ENCODE peak calls at places on chromosomes 3 and 15, in seven cellular contexts. One of them, this sample, is unnamed.

GRCh38 chr15:23444269-23444668 is 2.8 kb downstream of the GOLGA6L2 start:
- DNase-seq in left lung: no peak
- DNase-seq in fibroblast of pulmonary artery: no peak
- DNase-seq in cardiac fibroblast: no peak
- DNase-seq in fibroblast of mammary gland: no peak
- DNase-seq in GM13977: no peak
- DNase-seq in nephron progenitor cell: no peak
- DNase-seq in this sample: no peak

GRCh38 chr3:12681586-12682371 is 17.9 kb upstream of the RAF1 start:
- DNase-seq in left lung: no peak
- DNase-seq in fibroblast of pulmonary artery: peak
- DNase-seq in nephron progenitor cell: no peak
- DNase-seq in GM13977: no peak
- DNase-seq in cardiac fibroblast: peak
- DNase-seq in fibroblast of mammary gland: peak
- DNase-seq in this sample: no peak

GRCh38 chr15:66775127-66776105 is 73.4 kb downstream of the SMAD6 start:
- DNase-seq in GM13977: no peak
- DNase-seq in fibroblast of mammary gland: no peak
- DNase-seq in cardiac fibroblast: peak
- DNase-seq in left lung: no peak
- DNase-seq in nephron progenitor cell: no peak
- DNase-seq in fibroblast of pulmonary artery: no peak
- DNase-seq in this sample: no peak

GRCh38 chr3:23002846-23003800 is 200.0 kb upstream of the UBE2E2 start:
- DNase-seq in fibroblast of pulmonary artery: peak
- DNase-seq in GM13977: no peak
- DNase-seq in cardiac fibroblast: peak
- DNase-seq in nephron progenitor cell: no peak
- DNase-seq in left lung: no peak
- DNase-seq in fibroblast of mammary gland: peak
- DNase-seq in this sample: no peak

GRCh38 chr15:36332301-36332700 is 247.1 kb upstream of the CDIN1 start:
- DNase-seq in GM13977: no peak
- DNase-seq in nephron progenitor cell: no peak
- DNase-seq in left lung: no peak
- DNase-seq in fibroblast of mammary gland: peak
- DNase-seq in cardiac fibroblast: peak
- DNase-seq in fibroblast of pulmonary artery: peak
- DNase-seq in this sample: no peak

GRCh38 chr3:185728630-185729334 is 96.1 kb downstream of the IGF2BP2 start:
- DNase-seq in fibroblast of pulmonary artery: peak
- DNase-seq in nephron progenitor cell: no peak
- DNase-seq in left lung: no peak
- DNase-seq in GM13977: no peak
- DNase-seq in cardiac fibroblast: peak
- DNase-seq in fibroblast of mammary gland: peak
- DNase-seq in this sample: no peak

GRCh38 chr15:70244978-70245542 is 147.3 kb upstream of the TLE3 start:
- DNase-seq in fibroblast of pulmonary artery: no peak
- DNase-seq in GM13977: no peak
- DNase-seq in left lung: no peak
- DNase-seq in fibroblast of mammary gland: no peak
- DNase-seq in nephron progenitor cell: no peak
- DNase-seq in cardiac fibroblast: no peak
- DNase-seq in this sample: no peak

GRCh38 chr15:45980376-45980775 is 345.5 kb downstream of the SQOR start:
- DNase-seq in fibroblast of mammary gland: no peak
- DNase-seq in GM13977: no peak
- DNase-seq in left lung: no peak
- DNase-seq in cardiac fibroblast: no peak
- DNase-seq in fibroblast of pulmonary artery: no peak
- DNase-seq in nephron progenitor cell: no peak
- DNase-seq in this sample: no peak

GRCh38 chr3:50604628-50605588 is 6.7 kb downstream of the CISH start:
- DNase-seq in fibroblast of pulmonary artery: no peak
- DNase-seq in fibroblast of mammary gland: no peak
- DNase-seq in cardiac fibroblast: no peak
- DNase-seq in GM13977: no peak
- DNase-seq in left lung: no peak
- DNase-seq in nephron progenitor cell: no peak
- DNase-seq in this sample: no peak

GRCh38 chr15:35181538-35181937 is 96.4 kb upstream of the NANOGP8 start:
- DNase-seq in fibroblast of mammary gland: peak
- DNase-seq in left lung: no peak
- DNase-seq in nephron progenitor cell: no peak
- DNase-seq in fibroblast of pulmonary artery: peak
- DNase-seq in GM13977: peak
- DNase-seq in cardiac fibroblast: peak
- DNase-seq in this sample: no peak

GRCh38 chr3:105686324-105686897 is 182.4 kb downstream of the CBLB start:
- DNase-seq in GM13977: peak
- DNase-seq in fibroblast of mammary gland: peak
- DNase-seq in nephron progenitor cell: no peak
- DNase-seq in fibroblast of pulmonary artery: peak
- DNase-seq in left lung: no peak
- DNase-seq in cardiac fibroblast: peak
- DNase-seq in this sample: no peak

GRCh38 chr3:42376397-42376798 is 34.0 kb downstream of the LYZL4 start:
- DNase-seq in left lung: peak
- DNase-seq in cardiac fibroblast: peak
- DNase-seq in GM13977: no peak
- DNase-seq in fibroblast of pulmonary artery: peak
- DNase-seq in fibroblast of mammary gland: peak
- DNase-seq in nephron progenitor cell: no peak
- DNase-seq in this sample: no peak

GRCh38 chr15:29451201-29451781 is 181.7 kb upstream of the NSMCE3 start:
- DNase-seq in fibroblast of mammary gland: no peak
- DNase-seq in fibroblast of pulmonary artery: no peak
- DNase-seq in cardiac fibroblast: no peak
- DNase-seq in left lung: no peak
- DNase-seq in nephron progenitor cell: peak
- DNase-seq in GM13977: no peak
- DNase-seq in this sample: no peak

GRCh38 chr15:89362203-89363101 is 27.8 kb upstream of the POLG start:
- DNase-seq in cardiac fibroblast: no peak
- DNase-seq in GM13977: no peak
- DNase-seq in left lung: no peak
- DNase-seq in fibroblast of pulmonary artery: no peak
- DNase-seq in nephron progenitor cell: peak
- DNase-seq in fibroblast of mammary gland: no peak
- DNase-seq in this sample: no peak

GRCh38 chr3:135311699-135312098 is 516.6 kb downstream of the EPHB1 start:
- DNase-seq in GM13977: no peak
- DNase-seq in left lung: no peak
- DNase-seq in fibroblast of pulmonary artery: no peak
- DNase-seq in fibroblast of mammary gland: no peak
- DNase-seq in cardiac fibroblast: no peak
- DNase-seq in nephron progenitor cell: no peak
- DNase-seq in this sample: no peak

GRCh38 chr3:104537323-104537722 is 829.4 kb upstream of the ALCAM start:
- DNase-seq in nephron progenitor cell: no peak
- DNase-seq in GM13977: no peak
- DNase-seq in fibroblast of mammary gland: no peak
- DNase-seq in left lung: no peak
- DNase-seq in fibroblast of pulmonary artery: no peak
- DNase-seq in cardiac fibroblast: no peak
- DNase-seq in this sample: no peak
- TF ChIP-seq CTCF in nephron progenitor cell: no peak
- TF ChIP-seq CTCF in GM13977: no peak
- TF ChIP-seq CTCF in fibroblast of mammary gland: no peak
- TF ChIP-seq CTCF in left lung: no peak
- TF ChIP-seq CTCF in fibroblast of pulmonary artery: no peak
- TF ChIP-seq CTCF in cardiac fibroblast: no peak
- TF ChIP-seq CTCF in this sample: no peak

GRCh38 chr3:63588897-63589296 is 63.6 kb upstream of the SNTN start:
- DNase-seq in left lung: no peak
- DNase-seq in GM13977: no peak
- DNase-seq in nephron progenitor cell: no peak
- DNase-seq in fibroblast of mammary gland: no peak
- DNase-seq in fibroblast of pulmonary artery: no peak
- DNase-seq in cardiac fibroblast: no peak
- DNase-seq in this sample: no peak
- TF ChIP-seq CTCF in left lung: no peak
- TF ChIP-seq CTCF in GM13977: no peak
- TF ChIP-seq CTCF in nephron progenitor cell: no peak
- TF ChIP-seq CTCF in fibroblast of mammary gland: no peak
- TF ChIP-seq CTCF in fibroblast of pulmonary artery: no peak
- TF ChIP-seq CTCF in cardiac fibroblast: no peak
- TF ChIP-seq CTCF in this sample: no peak

GRCh38 chr15:60583194-60583593 is 104.3 kb upstream of the ICE2 start:
- DNase-seq in fibroblast of pulmonary artery: no peak
- DNase-seq in GM13977: no peak
- DNase-seq in fibroblast of mammary gland: no peak
- DNase-seq in cardiac fibroblast: no peak
- DNase-seq in nephron progenitor cell: no peak
- DNase-seq in left lung: no peak
- DNase-seq in this sample: no peak

GRCh38 chr15:60584355-60585023 is 105.5 kb upstream of the ICE2 start:
- DNase-seq in GM13977: no peak
- DNase-seq in cardiac fibroblast: no peak
- DNase-seq in fibroblast of mammary gland: no peak
- DNase-seq in left lung: no peak
- DNase-seq in fibroblast of pulmonary artery: no peak
- DNase-seq in nephron progenitor cell: no peak
- DNase-seq in this sample: no peak

GRCh38 chr15:60582370-60583036 is 103.6 kb upstream of the ICE2 start:
- DNase-seq in fibroblast of pulmonary artery: peak
- DNase-seq in nephron progenitor cell: no peak
- DNase-seq in left lung: no peak
- DNase-seq in GM13977: peak
- DNase-seq in fibroblast of mammary gland: peak
- DNase-seq in cardiac fibroblast: no peak
- DNase-seq in this sample: no peak

GRCh38 chr15:60585743-60586708 is 107.1 kb upstream of the ICE2 start:
- DNase-seq in nephron progenitor cell: peak
- DNase-seq in left lung: no peak
- DNase-seq in fibroblast of mammary gland: peak
- DNase-seq in fibroblast of pulmonary artery: peak
- DNase-seq in GM13977: peak
- DNase-seq in cardiac fibroblast: peak
- DNase-seq in this sample: peak

DNA sequence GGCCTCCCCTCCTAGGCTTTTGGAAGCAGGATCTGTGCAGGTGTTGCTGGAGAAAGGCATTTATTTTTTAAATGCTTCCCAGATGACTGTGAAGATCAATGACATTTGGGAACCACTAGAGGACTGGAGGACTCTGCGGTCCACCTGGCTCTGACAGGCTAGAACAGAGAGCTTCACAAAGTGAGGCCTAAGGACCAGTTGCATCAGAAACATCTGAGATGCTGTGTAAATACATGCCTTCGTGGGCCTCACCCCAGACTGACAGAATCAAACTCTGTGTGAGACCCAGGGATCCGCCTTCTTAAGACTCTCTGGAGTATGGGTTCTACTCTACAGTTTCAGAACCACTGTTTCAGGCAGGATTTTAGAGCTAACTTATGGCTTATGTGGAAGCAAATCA is 105.0 kb upstream of the ICE2 start:
- DNase-seq in fibroblast of mammary gland: no peak
- DNase-seq in GM13977: no peak
- DNase-seq in nephron progenitor cell: no peak
- DNase-seq in left lung: no peak
- DNase-seq in fibroblast of pulmonary artery: no peak
- DNase-seq in cardiac fibroblast: no peak
- DNase-seq in this sample: no peak
- TF ChIP-seq CTCF in fibroblast of mammary gland: no peak
- TF ChIP-seq CTCF in GM13977: no peak
- TF ChIP-seq CTCF in nephron progenitor cell: no peak
- TF ChIP-seq CTCF in left lung: no peak
- TF ChIP-seq CTCF in fibroblast of pulmonary artery: no peak
- TF ChIP-seq CTCF in cardiac fibroblast: no peak
- TF ChIP-seq CTCF in this sample: no peak

GRCh38 chr15:62069551-62069950 is 2.8 kb downstream of the C2CD4A start:
- DNase-seq in left lung: no peak
- DNase-seq in fibroblast of mammary gland: no peak
- DNase-seq in fibroblast of pulmonary artery: no peak
- DNase-seq in GM13977: no peak
- DNase-seq in nephron progenitor cell: no peak
- DNase-seq in cardiac fibroblast: no peak
- DNase-seq in this sample: no peak

GRCh38 chr15:62067448-62068044 is 769 bp downstream of the C2CD4A start:
- DNase-seq in GM13977: peak
- DNase-seq in left lung: peak
- DNase-seq in nephron progenitor cell: peak
- DNase-seq in fibroblast of mammary gland: no peak
- DNase-seq in cardiac fibroblast: peak
- DNase-seq in fibroblast of pulmonary artery: peak
- DNase-seq in this sample: peak

GRCh38 chr15:62068787-62069170 is 2.0 kb downstream of the C2CD4A start:
- DNase-seq in nephron progenitor cell: no peak
- DNase-seq in fibroblast of mammary gland: no peak
- DNase-seq in fibroblast of pulmonary artery: peak
- DNase-seq in cardiac fibroblast: peak
- DNase-seq in left lung: no peak
- DNase-seq in GM13977: no peak
- DNase-seq in this sample: no peak

GRCh38 chr15:62068071-62068786 is 1.5 kb downstream of the C2CD4A start:
- DNase-seq in nephron progenitor cell: peak
- DNase-seq in cardiac fibroblast: peak
- DNase-seq in left lung: peak
- DNase-seq in fibroblast of pulmonary artery: peak
- DNase-seq in fibroblast of mammary gland: peak
- DNase-seq in GM13977: peak
- DNase-seq in this sample: peak

DNA sequence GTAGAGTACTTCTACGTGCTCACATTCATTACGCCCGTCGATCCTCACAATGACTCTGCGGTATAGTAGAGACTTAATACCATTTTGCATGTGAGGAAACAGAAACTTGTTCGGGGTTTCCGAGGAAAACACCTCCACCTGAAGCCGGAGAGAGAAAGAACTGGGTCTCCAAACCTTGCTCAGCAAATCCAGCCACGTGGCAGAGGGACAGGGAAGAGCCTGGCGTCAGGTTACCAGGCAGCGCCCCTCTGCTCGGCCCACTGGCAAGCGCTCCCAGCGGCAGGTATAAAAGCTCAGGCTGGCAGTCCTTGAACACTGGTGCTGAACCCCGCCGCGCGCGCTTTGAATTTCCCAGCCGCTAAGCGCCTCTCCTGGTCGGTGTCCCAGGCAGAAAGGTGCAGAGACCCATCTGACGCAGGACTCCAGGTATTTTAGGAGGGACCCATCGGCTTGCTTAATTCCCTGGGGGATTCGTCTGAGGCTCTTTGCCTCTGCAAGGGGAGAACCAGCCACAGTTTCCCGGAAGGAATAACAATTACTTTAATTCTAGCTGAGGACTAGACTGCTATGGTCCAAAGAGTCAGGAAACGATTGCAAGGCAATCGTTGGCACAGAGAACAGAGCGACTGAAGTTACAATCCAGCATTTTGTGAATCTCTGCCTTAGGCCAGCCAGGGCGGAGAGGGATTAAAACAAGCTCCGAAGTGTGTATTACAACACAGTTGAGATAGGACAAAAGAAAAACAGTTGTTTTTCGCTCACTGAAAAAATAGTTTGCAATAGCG is at the start of gene C2CD4A:
- DNase-seq in left lung: peak
- DNase-seq in GM13977: peak
- DNase-seq in fibroblast of pulmonary artery: peak
- DNase-seq in cardiac fibroblast: peak
- DNase-seq in fibroblast of mammary gland: no peak
- DNase-seq in nephron progenitor cell: peak
- DNase-seq in this sample: peak
- TF ChIP-seq CTCF in left lung: no peak
- TF ChIP-seq CTCF in GM13977: no peak
- TF ChIP-seq CTCF in fibroblast of pulmonary artery: peak
- TF ChIP-seq CTCF in cardiac fibroblast: peak
- TF ChIP-seq CTCF in fibroblast of mammary gland: peak
- TF ChIP-seq CTCF in nephron progenitor cell: no peak
- TF ChIP-seq CTCF in this sample: peak

GRCh38 chr15:64092075-64092820 is 1.4 kb downstream of the CIAO2A start:
- DNase-seq in fibroblast of mammary gland: no peak
- DNase-seq in GM13977: no peak
- DNase-seq in cardiac fibroblast: no peak
- DNase-seq in left lung: no peak
- DNase-seq in fibroblast of pulmonary artery: no peak
- DNase-seq in nephron progenitor cell: no peak
- DNase-seq in this sample: no peak
- TF ChIP-seq CTCF in fibroblast of mammary gland: peak
- TF ChIP-seq CTCF in GM13977: peak
- TF ChIP-seq CTCF in cardiac fibroblast: no peak
- TF ChIP-seq CTCF in left lung: no peak
- TF ChIP-seq CTCF in fibroblast of pulmonary artery: no peak
- TF ChIP-seq CTCF in nephron progenitor cell: no peak
- TF ChIP-seq CTCF in this sample: no peak

This sample was measured in progenitor cell of endocrine pancreas.